ENCODE peak calls at places on chromosomes 7 and 10, in six cellular contexts. O is H7, K is HT1080, T is NCI-H1436, I is NCI-H774, E is right lobe of liver. R is an unnamed sample.

GRCh38 chr7:151428393-151429231 is 11.3 kb downstream of the CRYGN start:
- DNase-seq in O (peak), K (no peak), T (no peak), I (no peak), E (peak), R (no peak)

GRCh38 chr10:112653851-112654250 is 206.8 kb downstream of the VTI1A start:
- DNase-seq in O (no peak), K (no peak), T (no peak), I (no peak), E (no peak), R (no peak)

GRCh38 chr7:11343136-11343535 is 369.5 kb downstream of the PHF14 start:
- DNase-seq in O (no peak), K (no peak), T (peak), I (no peak), E (no peak), R (no peak)

GRCh38 chr10:132300582-132300981 is 7.2 kb downstream of the STK32C start:
- DNase-seq in O (no peak), K (no peak), T (no peak), I (no peak), E (peak), R (no peak)

GRCh38 chr10:119278126-119278701 is 70.8 kb downstream of the GRK5 start:
- DNase-seq in O (no peak), K (no peak), T (no peak), I (no peak), E (no peak), R (no peak)

GRCh38 chr10:76282122-76283030 is 851.0 kb downstream of the LRMDA start:
- DNase-seq in O (no peak), K (no peak), T (peak), I (peak), E (no peak), R (no peak)

GRCh38 chr7:44378744-44379143 is 53.4 kb upstream of the CAMK2B start:
- DNase-seq in O (peak), K (peak), T (no peak), I (no peak), E (no peak), R (no peak)

GRCh38 chr7:128908750-128909385 is 1.6 kb downstream of the KCP start:
- DNase-seq in O (peak), K (no peak), T (no peak), I (no peak), E (no peak), R (no peak)

GRCh38 chr7:143345428-143345900 is 17.0 kb downstream of the FAM131B start:
- DNase-seq in O (peak), K (no peak), T (no peak), I (no peak), E (no peak), R (no peak)

GRCh38 chr10:31749981-31750850 is 178.4 kb downstream of the ARHGAP12 start:
- DNase-seq in O (peak), K (no peak), T (peak), I (peak), E (no peak), R (no peak)

GRCh38 chr10:107244122-107244521 is 79.6 kb upstream of the SORCS1 start:
- DNase-seq in O (no peak), K (no peak), T (no peak), I (no peak), E (no peak), R (no peak)

GRCh38 chr10:78047314-78047891 is 13.7 kb downstream of the RPS24 start:
- DNase-seq in O (peak), K (peak), T (peak), I (peak), E (peak), R (peak)

GRCh38 chr10:111820471-111820870 is 363.1 kb downstream of the GPAM start:
- DNase-seq in O (no peak), K (no peak), T (no peak), I (no peak), E (no peak), R (no peak)

GRCh38 chr10:125209591-125210373 is 49.4 kb upstream of the CTBP2 start:
- DNase-seq in O (no peak), K (no peak), T (no peak), I (no peak), E (no peak), R (peak)

GRCh38 chr10:63515002-63515763 is 6.0 kb upstream of the REEP3 start:
- DNase-seq in O (peak), K (peak), T (no peak), I (no peak), E (no peak), R (no peak)

GRCh38 chr7:81299272-81299671 is 380.4 kb upstream of the SEMA3C start:
- DNase-seq in O (no peak), K (peak), T (no peak), I (no peak), E (no peak), R (no peak)